ENCODE peak calls at places on chromosomes 1 and 21, in seven cellular contexts. H is hepatocyte, A is mucosa of descending colon, F is pancreas, R is stomach, C is MM.1S, W is fibroblast of lung. Q is an unnamed sample.

GRCh38 chr1:12600335-12600734 is 17.7 kb downstream of the DHRS3 start:
- DNase-seq in H (no peak), A (peak), F (peak), R (peak), C (no peak), W (no peak), Q (no peak)

GRCh38 chr1:108848802-108849201 is 8.1 kb downstream of the AKNAD1 start:
- DNase-seq in H (no peak), A (no peak), F (no peak), R (no peak), C (no peak), W (no peak), Q (no peak)

GRCh38 chr1:1890506-1891348 is at the start of gene GNB1:
- DNase-seq in H (peak), A (peak), F (peak), R (peak), C (peak), W (peak), Q (peak)

GRCh38 chr1:219092206-219092605 is 81.5 kb upstream of the LYPLAL1 start:
- DNase-seq in H (no peak), A (no peak), F (no peak), R (no peak), C (no peak), W (peak), Q (no peak)

GRCh38 chr1:17869826-17870225 is 114.7 kb downstream of the ACTL8 start:
- DNase-seq in H (no peak), A (no peak), F (no peak), R (no peak), C (no peak), W (peak), Q (no peak)

GRCh38 chr1:6634278-6635052 is 9.8 kb downstream of the THAP3 start:
- DNase-seq in H (peak), A (peak), F (peak), R (peak), C (no peak), W (peak), Q (no peak)

GRCh38 chr1:245704765-245705164 is 550.0 kb downstream of the KIF26B start:
- DNase-seq in H (no peak), A (no peak), F (no peak), R (no peak), C (no peak), W (peak), Q (peak)

GRCh38 chr21:39004776-39005605 is 178.3 kb downstream of the PSMG1 start:
- DNase-seq in H (peak), A (peak), F (no peak), R (peak), C (no peak), W (peak), Q (peak)

GRCh38 chr1:109271458-109271857 is 11.5 kb downstream of the PSRC1 start:
- DNase-seq in H (no peak), A (no peak), F (no peak), R (no peak), C (no peak), W (no peak), Q (no peak)

GRCh38 chr21:33734818-33735217 is 92.5 kb downstream of the ITSN1 start:
- DNase-seq in H (no peak), A (no peak), F (no peak), R (no peak), C (no peak), W (no peak), Q (no peak)

GRCh38 chr1:204438628-204439027 is 27.0 kb upstream of the PPP1R15B start:
- DNase-seq in H (peak), A (no peak), F (no peak), R (no peak), C (no peak), W (peak), Q (peak)

GRCh38 chr21:44867999-44868700 is 5.3 kb downstream of the PTTG1IP start:
- DNase-seq in H (no peak), A (no peak), F (no peak), R (no peak), C (no peak), W (no peak), Q (no peak)

GRCh38 chr1:28301368-28302174 is 27.3 kb upstream of the MED18 start:
- DNase-seq in H (no peak), A (no peak), F (no peak), R (no peak), C (no peak), W (peak), Q (peak)

GRCh38 chr1:156150107-156151000 is 3.0 kb upstream of the SEMA4A start:
- DNase-seq in H (no peak), A (no peak), F (no peak), R (no peak), C (no peak), W (no peak), Q (no peak)

GRCh38 chr1:67376381-67376780 is 53.8 kb downstream of the SERBP1 start:
- DNase-seq in H (no peak), A (no peak), F (no peak), R (no peak), C (no peak), W (no peak), Q (no peak)

GRCh38 chr1:218425647-218426342 is 80.7 kb downstream of the TGFB2 start:
- DNase-seq in H (no peak), A (no peak), F (no peak), R (no peak), C (no peak), W (peak), Q (no peak)

GRCh38 chr1:222911866-222912265 is 97.0 kb downstream of the DISP1 start:
- DNase-seq in H (no peak), A (no peak), F (no peak), R (no peak), C (no peak), W (peak), Q (no peak)

GRCh38 chr1:91201699-91202098 is 179.9 kb upstream of the ZNF644 start:
- DNase-seq in H (no peak), A (no peak), F (no peak), R (no peak), C (no peak), W (no peak), Q (no peak)

GRCh38 chr1:21278208-21278861 is 11.9 kb downstream of the ECE1 start:
- DNase-seq in H (no peak), A (peak), F (peak), R (no peak), C (no peak), W (peak), Q (no peak)

DNA sequence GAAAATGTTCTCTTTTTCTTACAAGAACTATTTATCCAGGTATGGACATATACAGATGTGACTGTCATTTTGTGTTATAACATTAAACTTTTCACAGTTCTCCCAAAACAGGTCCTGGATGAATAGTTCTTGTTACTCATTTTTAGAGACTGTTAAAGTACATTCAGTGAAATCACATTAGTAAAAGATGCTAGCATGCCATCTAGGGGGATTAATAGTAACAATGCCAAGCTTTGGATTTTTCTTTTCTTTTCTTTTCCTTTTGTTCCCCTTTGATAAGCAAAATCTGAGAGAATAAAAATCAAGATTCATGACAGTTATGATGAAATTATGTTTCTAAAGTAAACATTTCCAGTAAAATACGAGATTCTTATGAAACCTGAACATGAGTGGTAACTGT is 77.6 kb downstream of the TPR start:
- DNase-seq in H (no peak), A (no peak), F (no peak), R (no peak), C (no peak), W (no peak), Q (no peak)
- TF ChIP-seq CTCF in H (peak), A (no peak), F (no peak), R (no peak), C (no peak), W (no peak), Q (no peak)

GRCh38 chr1:39158330-39159086 is 46.0 kb upstream of the MACF1 start:
- DNase-seq in H (peak), A (peak), F (peak), R (peak), C (no peak), W (peak), Q (peak)
- H3K4me3 ChIP-seq in H (no peak), A (no peak), F (peak), R (peak), C (no peak), W (no peak), Q (peak)

GRCh38 chr21:37915941-37916794 is at the start of gene KCNJ6:
- DNase-seq in H (peak), A (no peak), F (peak), R (peak), C (no peak), W (peak), Q (peak)
- TF ChIP-seq CTCF in H (peak), A (no peak), F (peak), R (peak), C (peak), W (peak), Q (peak)

GRCh38 chr21:45874716-45875415 is 106.7 kb upstream of the COL6A1 start:
- DNase-seq in H (peak), A (peak), F (no peak), R (peak), C (no peak), W (peak), Q (peak)
- H3K4me3 ChIP-seq in H (no peak), A (no peak), F (no peak), R (peak), C (no peak), W (no peak), Q (peak)

GRCh38 chr1:70221241-70222077 is at the start of gene SRSF11:
- DNase-seq in H (peak), A (peak), F (peak), R (peak), C (peak), W (peak), Q (peak)
- TF ChIP-seq CTCF in H (no peak), A (no peak), F (no peak), R (peak), C (no peak), W (no peak), Q (peak)

DNA sequence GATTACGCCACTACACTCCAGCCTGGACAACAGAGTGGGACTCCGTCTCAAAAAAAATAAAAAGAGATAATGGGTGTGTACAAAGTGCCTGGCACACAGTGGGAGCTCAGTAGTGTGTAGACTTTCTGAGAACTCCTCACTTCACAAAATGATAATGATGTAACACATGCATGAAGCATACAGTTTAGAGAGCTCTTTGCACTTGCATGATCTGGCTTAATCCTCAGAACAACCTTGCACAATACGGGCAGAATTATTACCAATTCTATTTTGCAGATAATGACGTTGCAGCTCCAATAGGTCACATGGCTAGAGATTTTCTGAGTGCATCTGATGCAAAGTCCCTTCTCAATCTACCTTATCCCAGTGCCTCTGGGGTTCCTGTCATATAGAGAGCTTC is 71.4 kb downstream of the CD247 start:
- DNase-seq in H (no peak), A (no peak), F (no peak), R (no peak), C (no peak), W (no peak), Q (no peak)
- H3K4me3 ChIP-seq in H (no peak), A (no peak), F (no peak), R (no peak), C (peak), W (no peak), Q (no peak)

DNA sequence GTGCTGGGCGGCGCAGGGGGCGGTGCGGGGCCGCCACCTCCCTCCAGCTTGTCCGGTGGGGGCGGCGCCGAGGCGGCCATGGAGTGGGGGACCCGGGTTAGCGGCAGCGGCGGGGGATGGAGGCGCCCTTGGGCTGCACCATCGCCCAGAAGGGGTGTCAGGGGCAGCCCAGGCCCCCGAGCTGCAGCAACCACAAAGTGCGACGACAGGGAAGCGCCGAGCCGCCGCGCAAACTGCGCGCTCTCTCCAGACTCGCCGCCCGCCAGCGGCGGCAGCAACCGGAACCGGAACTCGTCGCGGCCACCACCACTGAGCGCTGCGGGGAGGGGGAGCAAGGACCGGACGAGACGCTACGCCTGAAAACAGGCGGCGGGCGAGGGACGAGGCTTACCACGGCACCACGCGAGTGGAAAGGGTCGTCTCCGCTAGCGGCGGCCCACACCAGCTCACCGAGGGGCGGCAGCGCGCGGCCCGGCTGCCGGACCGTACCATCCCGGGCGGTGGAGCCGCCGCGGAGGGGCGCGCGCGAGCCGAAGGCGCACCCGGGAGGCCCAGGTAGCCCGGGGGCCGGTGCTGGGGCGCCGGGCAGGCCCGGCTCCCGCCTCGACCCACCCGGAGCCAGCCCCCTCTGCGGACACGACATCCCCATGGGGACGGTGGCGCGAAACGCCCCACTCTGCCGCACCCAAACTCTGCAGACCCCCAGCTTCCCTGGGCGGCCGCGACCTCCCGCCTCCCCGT is at the start of gene PYGO2:
- DNase-seq in H (peak), A (peak), F (peak), R (peak), C (peak), W (peak), Q (no peak)
- TF ChIP-seq CTCF in H (peak), A (peak), F (no peak), R (peak), C (peak), W (no peak), Q (peak)

DNA sequence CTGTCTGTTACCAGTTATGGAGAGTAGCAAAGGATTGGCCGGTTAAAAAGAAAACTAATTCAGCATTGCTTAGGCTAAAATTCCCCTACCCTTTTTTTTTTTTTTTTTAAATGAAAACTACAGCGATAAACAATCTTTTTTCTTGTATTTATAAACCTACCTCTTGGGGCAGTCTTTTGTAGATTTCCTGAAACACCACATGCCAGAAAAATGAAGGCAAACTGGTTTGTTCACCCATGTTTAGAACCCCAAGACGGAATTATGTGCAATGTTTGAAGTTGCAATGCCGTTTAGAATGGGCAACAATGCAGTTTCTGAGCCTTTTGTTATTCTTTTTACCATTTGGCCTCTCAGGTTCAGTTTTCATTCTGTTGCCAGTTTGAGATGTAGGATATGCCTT is 59.1 kb downstream of the PRDM2 start:
- DNase-seq in H (peak), A (no peak), F (peak), R (no peak), C (no peak), W (no peak), Q (no peak)
- H3K4me3 ChIP-seq in H (no peak), A (no peak), F (no peak), R (no peak), C (no peak), W (no peak), Q (no peak)

DNA sequence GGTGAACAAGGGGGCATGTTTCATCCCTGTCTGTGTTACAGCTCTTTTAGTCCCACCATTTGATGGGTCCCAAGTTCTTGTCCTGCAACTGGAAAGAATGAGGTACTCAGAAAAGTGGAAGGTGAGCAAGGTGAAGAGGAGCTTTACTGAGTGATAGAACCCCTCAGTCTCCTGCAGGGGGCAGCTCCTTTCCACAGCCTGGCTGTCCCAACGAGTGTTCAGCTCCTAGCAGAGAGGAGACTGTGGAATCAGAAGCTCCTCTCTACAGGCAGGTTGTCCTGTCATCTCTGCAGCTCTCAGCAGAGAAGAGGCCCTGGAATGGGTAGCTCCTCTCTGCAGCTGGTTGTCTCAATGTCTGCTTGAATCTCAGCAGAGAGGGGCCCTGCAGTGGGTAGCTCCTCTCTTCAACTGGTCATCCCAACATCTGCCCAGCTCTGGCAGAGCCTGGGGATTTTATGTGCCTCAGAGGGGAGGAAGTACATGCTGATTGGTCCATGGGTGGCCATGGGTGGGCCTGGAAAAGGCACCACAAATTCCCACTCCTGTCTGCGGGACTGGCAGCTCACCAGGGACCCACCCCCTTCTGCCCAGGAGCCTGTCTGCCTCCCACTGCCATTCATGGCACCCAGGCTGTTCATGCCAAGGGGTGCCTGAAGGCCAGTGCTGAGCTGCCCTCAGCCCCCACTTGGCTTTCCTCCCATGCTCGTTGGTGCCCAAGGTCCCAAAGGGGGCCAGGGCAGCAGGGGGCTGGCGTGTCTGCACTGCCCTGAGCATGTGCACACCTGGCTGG is 25.7 kb downstream of the LDLRAD1 start:
- DNase-seq in H (peak), A (no peak), F (no peak), R (no peak), C (no peak), W (no peak), Q (no peak)
- TF ChIP-seq CTCF in H (peak), A (no peak), F (no peak), R (no peak), C (no peak), W (no peak), Q (no peak)

DNA sequence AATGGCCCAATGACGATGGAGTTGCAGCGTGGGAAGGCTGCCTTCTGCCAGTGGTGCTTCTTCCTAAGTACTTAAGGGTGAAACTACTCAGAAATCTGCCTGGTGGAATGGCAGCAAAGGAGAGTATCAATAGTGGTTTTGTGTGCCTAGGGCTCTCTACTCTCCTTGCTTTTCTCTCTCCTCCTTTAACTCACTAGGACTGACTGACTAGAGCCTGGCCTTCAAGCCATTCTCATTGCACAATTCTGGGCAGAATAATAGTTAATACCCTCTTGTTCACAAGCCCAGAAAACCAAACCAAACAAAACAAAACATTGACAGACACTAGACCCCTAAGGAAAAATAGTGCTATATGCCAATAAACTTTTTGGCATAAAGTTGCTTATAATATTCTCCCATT is 171.2 kb upstream of the PTGFR start:
- DNase-seq in H (no peak), A (no peak), F (no peak), R (no peak), C (no peak), W (no peak), Q (no peak)
- H3K4me3 ChIP-seq in H (no peak), A (no peak), F (no peak), R (no peak), C (no peak), W (no peak), Q (no peak)